ENCODE peak calls at places on chromosomes 12 and 14, in five cellular contexts. C is lower leg skin, B is stomach, I is left ventricle myocardium inferior, O is HEK293T. Q is an unnamed sample.

GRCh38 chr12:96416033-96416790 is 16.0 kb upstream of the CDK17 start:
- DNase-seq in C (no peak), B (no peak), I (no peak), O (no peak), Q (no peak)

GRCh38 chr14:104865631-104866441 is 768 bp downstream of the CEP170B start:
- DNase-seq in C (peak; percentile 94), B (peak; percentile 78), I (peak; percentile 65), O (peak; percentile 63), Q (peak; percentile 73)

GRCh38 chr12:8108808-8109398 is 14.5 kb upstream of the CLEC4A start:
- DNase-seq in C (peak; percentile 89), B (peak; percentile 77), I (peak; percentile 66), O (peak; percentile 66), Q (peak; percentile 83)

GRCh38 chr14:49619730-49620129 is 696 bp downstream of the RPL36AL start:
- DNase-seq in C (no peak), B (no peak), I (no peak), O (no peak), Q (no peak)

GRCh38 chr12:124567673-124568373 is 411 bp upstream of the NCOR2 start:
- DNase-seq in C (peak; percentile 98), B (peak; percentile 93), I (peak; percentile 97), O (peak; percentile 87), Q (peak; percentile 89)

GRCh38 chr12:42299392-42300308 is 26.2 kb downstream of the ZCRB1 start:
- DNase-seq in C (no peak), B (no peak), I (no peak), O (no peak), Q (no peak)

GRCh38 chr12:105355752-105356151 is 25.3 kb downstream of the C12orf75 start:
- DNase-seq in C (no peak), B (no peak), I (no peak), O (no peak), Q (no peak)

GRCh38 chr12:104480826-104481457 is 24.2 kb downstream of the CHST11 start:
- DNase-seq in C (peak; percentile 83), B (peak; percentile 44), I (peak; percentile 46), O (no peak), Q (peak; percentile 18)

GRCh38 chr12:103848917-103849491 is 8.0 kb upstream of the NT5DC3 start:
- DNase-seq in C (no peak), B (no peak), I (no peak), O (no peak), Q (no peak)

GRCh38 chr12:100827901-100828520 is 33.4 kb downstream of the ANO4 start:
- DNase-seq in C (no peak), B (no peak), I (no peak), O (peak; percentile 38), Q (peak; percentile 19)

GRCh38 chr14:94041551-94042346 is 15.6 kb downstream of the OTUB2 start:
- DNase-seq in C (no peak), B (peak; percentile 54), I (peak; percentile 64), O (no peak), Q (no peak)

GRCh38 chr12:130104596-130105253 is 57.5 kb upstream of the FZD10 start:
- DNase-seq in C (no peak), B (no peak), I (no peak), O (peak; percentile 39), Q (peak; percentile 22)

GRCh38 chr12:118840878-118841277 is 140.5 kb upstream of the SRRM4 start:
- DNase-seq in C (no peak), B (no peak), I (no peak), O (no peak), Q (no peak)

GRCh38 chr14:73770977-73771847 is 57.0 kb upstream of the PNMA1 start:
- DNase-seq in C (no peak), B (no peak), I (no peak), O (no peak), Q (no peak)

GRCh38 chr12:5441497-5442236 is 9.8 kb downstream of the NTF3 start:
- DNase-seq in C (no peak), B (no peak), I (no peak), O (no peak), Q (no peak)

GRCh38 chr12:117134059-117134458 is 34.8 kb upstream of the TESC start:
- DNase-seq in C (no peak), B (no peak), I (no peak), O (no peak), Q (no peak)

GRCh38 chr12:63805704-63806672 is 26.3 kb downstream of the RXYLT1 start:
- DNase-seq in C (no peak), B (no peak), I (no peak), O (no peak), Q (peak; percentile 26)

GRCh38 chr12:4027412-4027811 is 154.2 kb upstream of the PARP11 start:
- DNase-seq in C (no peak), B (no peak), I (no peak), O (no peak), Q (no peak)

GRCh38 chr12:96033549-96034389 is 1.6 kb downstream of the LTA4H start:
- DNase-seq in C (no peak), B (no peak), I (no peak), O (no peak), Q (no peak)

GRCh38 chr12:116370886-116371580 is 93.5 kb upstream of the MED13L start:
- DNase-seq in C (no peak), B (no peak), I (no peak), O (no peak), Q (no peak)

GRCh38 chr14:106268013-106268727 is 741.8 kb downstream of the TMEM121 start:
- DNase-seq in C (no peak), B (peak; percentile 55), I (no peak), O (no peak), Q (no peak)

GRCh38 chr14:48665077-48665784 is 920.9 kb downstream of the RPS29 start:
- DNase-seq in C (no peak), B (no peak), I (no peak), O (no peak), Q (no peak)

GRCh38 chr12:15527201-15527782 is 205.0 kb downstream of the PTPRO start:
- DNase-seq in C (no peak), B (peak; percentile 32), I (peak; percentile 23), O (no peak), Q (peak; percentile 13)

GRCh38 chr14:73250781-73251500 is 13.6 kb downstream of the PAPLN start:
- DNase-seq in C (no peak), B (no peak), I (no peak), O (no peak), Q (no peak)

GRCh38 chr14:75139185-75139584 is 12.3 kb upstream of the NEK9 start:
- DNase-seq in C (no peak), B (no peak), I (no peak), O (no peak), Q (no peak)

GRCh38 chr14:75960219-75960618 is 21.6 kb downstream of the TGFB3 start:
- DNase-seq in C (no peak), B (no peak), I (no peak), O (no peak), Q (no peak)

GRCh38 chr12:39621670-39622069 is 2.1 kb upstream of the ABCD2 start:
- DNase-seq in C (no peak), B (no peak), I (no peak), O (no peak), Q (no peak)

GRCh38 chr12:70609739-70610491 is 27.3 kb downstream of the PTPRB start:
- DNase-seq in C (peak; percentile 89), B (peak; percentile 48), I (peak; percentile 61), O (peak; percentile 39), Q (peak; percentile 25)

GRCh38 chr14:74204481-74204880 is 34.8 kb upstream of the VSX2 start:
- DNase-seq in C (no peak), B (no peak), I (no peak), O (no peak), Q (no peak)

GRCh38 chr12:68349921-68350606 is 17.9 kb upstream of the MDM1 start:
- DNase-seq in C (no peak), B (no peak), I (no peak), O (no peak), Q (no peak)

GRCh38 chr12:92955997-92956663 is 27.0 kb upstream of the EEA1 start:
- DNase-seq in C (no peak), B (no peak), I (no peak), O (no peak), Q (no peak)

GRCh38 chr12:132783917-132784531 is 22.4 kb upstream of the ANKLE2 start:
- DNase-seq in C (no peak), B (no peak), I (peak; percentile 36), O (no peak), Q (no peak)